ENCODE peak calls at places on chromosomes 11 and 22, in six cellular contexts. C, M, V, B, H and W are unnamed samples.

GRCh38 chr11:44987506-44987905 is 36.8 kb upstream of the TP53I11 start:
- DNase-seq in B (no peak), H (no peak), V (no peak), C (no peak), M (no peak), W (no peak)

GRCh38 chr22:16954060-16954403 is 54.0 kb downstream of the GAB4 start:
- DNase-seq in H (no peak), M (no peak), V (no peak), C (no peak), B (no peak), W (no peak)

GRCh38 chr11:91163619-91164451 is 941.0 kb upstream of the CHORDC1 start:
- DNase-seq in M (no peak), V (no peak), H (no peak), C (no peak), B (no peak), W (no peak)

GRCh38 chr11:12318791-12319733 is 58.3 kb upstream of the PARVA start:
- DNase-seq in M (no peak), H (no peak), C (no peak), V (no peak), B (no peak), W (no peak)

GRCh38 chr11:110305169-110306018 is 9.0 kb upstream of the RDX start:
- DNase-seq in B (no peak), M (no peak), H (no peak), V (no peak), C (no peak), W (no peak)

GRCh38 chr11:123719452-123719851 is 22.0 kb downstream of the ZNF202 start:
- DNase-seq in H (no peak), B (no peak), M (no peak), C (no peak), V (no peak), W (no peak)

GRCh38 chr11:122023614-122024250 is 92.3 kb downstream of the BLID start:
- DNase-seq in M (no peak), C (no peak), V (no peak), B (no peak), H (no peak), W (no peak)

GRCh38 chr22:21080435-21081137 is 34.8 kb downstream of the LRRC74B start:
- DNase-seq in H (no peak), B (no peak), C (no peak), V (no peak), M (no peak), W (no peak)

GRCh38 chr11:62796281-62796680 is 4.5 kb upstream of the TMEM223 start:
- DNase-seq in M (no peak), B (no peak), V (no peak), C (no peak), H (no peak), W (no peak)

GRCh38 chr22:35889071-35889470 is 139.6 kb downstream of the RBFOX2 start:
- DNase-seq in B (no peak), M (no peak), V (no peak), C (no peak), H (no peak), W (no peak)

GRCh38 chr22:37472418-37473006 is 13.7 kb downstream of the MFNG start:
- DNase-seq in H (peak; percentile 45), C (peak; percentile 51), V (peak; percentile 33), B (peak; percentile 43), M (no peak), W (peak; percentile 46)